ENCODE peak calls at places on chromosomes 1 and 21, in five cellular contexts. J is uterus, G is IMR-90, Q is A549, K is stomach. R is an unnamed sample.

GRCh38 chr1:44300882-44301281 is 54.2 kb downstream of the ERI3 start:
- DNase-seq in K (no peak), Q (no peak), G (no peak), J (no peak), R (no peak)

GRCh38 chr21:35559128-35559831 is 501.0 kb downstream of the SETD4 start:
- DNase-seq in J (no peak), G (peak; percentile 95), K (no peak), Q (no peak), R (no peak)

GRCh38 chr1:12056331-12056841 is 6.7 kb upstream of the TNFRSF8 start:
- DNase-seq in G (peak; percentile 25), Q (no peak), K (no peak), J (no peak), R (no peak)

GRCh38 chr1:15382601-15383518 is 26.8 kb upstream of the EFHD2 start:
- DNase-seq in J (no peak), G (no peak), K (no peak), Q (no peak), R (no peak)

GRCh38 chr1:25469177-25469576 is 38.5 kb downstream of the MACO1 start:
- DNase-seq in J (no peak), Q (no peak), G (peak; percentile 80), K (no peak), R (no peak)

GRCh38 chr1:41682845-41683630 is 198.6 kb upstream of the EDN2 start:
- DNase-seq in K (no peak), G (peak; percentile 41), J (no peak), Q (no peak), R (no peak)

GRCh38 chr1:117627562-117628165 is 21.8 kb downstream of the TENT5C start:
- DNase-seq in G (no peak), K (peak; percentile 65), Q (no peak), J (no peak), R (no peak)

GRCh38 chr1:160459687-160460086 is 59.3 kb downstream of the VANGL2 start:
- DNase-seq in J (no peak), G (no peak), K (no peak), Q (no peak), R (no peak)

GRCh38 chr1:110190282-110190929 is 19.7 kb upstream of the KCNC4 start:
- DNase-seq in K (peak; percentile 48), J (no peak), G (no peak), Q (no peak), R (no peak)

GRCh38 chr1:112358798-112359408 is 37.1 kb upstream of the CTTNBP2NL start:
- DNase-seq in G (peak; percentile 45), Q (peak; percentile 23), K (peak; percentile 64), J (peak; percentile 83), R (peak; percentile 86)

GRCh38 chr1:119648620-119649004 is 546 bp upstream of the ZNF697 start:
- DNase-seq in Q (no peak), K (no peak), J (no peak), G (no peak), R (no peak)

GRCh38 chr1:36448530-36449051 is 1.7 kb downstream of the OSCP1 start:
- DNase-seq in G (no peak), Q (no peak), K (no peak), J (no peak), R (no peak)

GRCh38 chr1:27418326-27418761 is 25.9 kb downstream of the GPR3 start:
- DNase-seq in K (peak; percentile 71), J (peak; percentile 78), Q (peak; percentile 46), G (peak; percentile 96), R (peak; percentile 56)

GRCh38 chr1:29047142-29047541 is 76.6 kb downstream of the TMEM200B start:
- DNase-seq in K (no peak), G (no peak), Q (no peak), J (peak; percentile 32), R (no peak)

GRCh38 chr21:44294391-44295162 is 5.3 kb upstream of the PFKL start:
- DNase-seq in G (peak; percentile 7), J (peak; percentile 78), Q (no peak), K (peak; percentile 34), R (no peak)

GRCh38 chr1:162310337-162310736 is 66.3 kb downstream of the SPATA46 start:
- DNase-seq in J (no peak), G (peak; percentile 33), K (no peak), Q (no peak), R (no peak)

GRCh38 chr1:6037338-6037762 is 8.3 kb upstream of the KCNAB2 start:
- DNase-seq in K (no peak), G (peak; percentile 34), Q (no peak), J (no peak), R (no peak)

GRCh38 chr1:43937179-43937865 is 3.7 kb downstream of the ARTN start:
- DNase-seq in K (no peak), G (no peak), J (no peak), Q (no peak), R (no peak)

GRCh38 chr21:28357743-28358142 is 634.9 kb downstream of the LTN1 start:
- DNase-seq in K (no peak), J (no peak), Q (no peak), G (peak; percentile 38), R (no peak)

GRCh38 chr1:7280257-7280656 is 490.8 kb upstream of the VAMP3 start:
- DNase-seq in Q (no peak), K (no peak), J (no peak), G (no peak), R (no peak)

GRCh38 chr1:234212764-234213406 is 160.4 kb upstream of the COA6 start:
- DNase-seq in J (no peak), K (no peak), G (peak; percentile 26), Q (peak; percentile 42), R (no peak)

GRCh38 chr21:45637883-45638282 is 5.6 kb upstream of the PCBP3 start:
- DNase-seq in K (no peak), J (no peak), G (no peak), Q (no peak), R (no peak)

GRCh38 chr1:172254521-172255222 is 165.8 kb upstream of the C1orf105 start:
- DNase-seq in K (no peak), Q (peak; percentile 11), J (no peak), G (peak; percentile 92), R (no peak)

GRCh38 chr21:46056450-46056903 is 41.4 kb upstream of the COL6A2 start:
- DNase-seq in G (peak; percentile 94), J (peak; percentile 97), K (peak; percentile 44), Q (no peak), R (peak; percentile 73)

GRCh38 chr1:190649553-190649952 is 171.9 kb upstream of the BRINP3 start:
- DNase-seq in K (no peak), J (no peak), Q (no peak), G (no peak), R (no peak)

GRCh38 chr1:48882020-48882419 is 105.3 kb upstream of the BEND5 start:
- DNase-seq in Q (no peak), G (no peak), K (no peak), J (no peak), R (no peak)

GRCh38 chr1:39981957-39982356 is 27.0 kb downstream of the MFSD2A start:
- DNase-seq in G (peak; percentile 93), J (no peak), Q (no peak), K (no peak), R (no peak)

GRCh38 chr21:26842300-26842699 is 2.9 kb downstream of the ADAMTS1 start:
- DNase-seq in Q (no peak), K (no peak), J (no peak), G (peak; percentile 64), R (no peak)

GRCh38 chr1:57340361-57341192 is 83.3 kb downstream of the DAB1 start:
- DNase-seq in J (no peak), Q (no peak), K (no peak), G (no peak), R (no peak)
- TF ChIP-seq CTCF in J (no peak), Q (no peak), K (no peak), G (no peak), R (no peak)

DNA sequence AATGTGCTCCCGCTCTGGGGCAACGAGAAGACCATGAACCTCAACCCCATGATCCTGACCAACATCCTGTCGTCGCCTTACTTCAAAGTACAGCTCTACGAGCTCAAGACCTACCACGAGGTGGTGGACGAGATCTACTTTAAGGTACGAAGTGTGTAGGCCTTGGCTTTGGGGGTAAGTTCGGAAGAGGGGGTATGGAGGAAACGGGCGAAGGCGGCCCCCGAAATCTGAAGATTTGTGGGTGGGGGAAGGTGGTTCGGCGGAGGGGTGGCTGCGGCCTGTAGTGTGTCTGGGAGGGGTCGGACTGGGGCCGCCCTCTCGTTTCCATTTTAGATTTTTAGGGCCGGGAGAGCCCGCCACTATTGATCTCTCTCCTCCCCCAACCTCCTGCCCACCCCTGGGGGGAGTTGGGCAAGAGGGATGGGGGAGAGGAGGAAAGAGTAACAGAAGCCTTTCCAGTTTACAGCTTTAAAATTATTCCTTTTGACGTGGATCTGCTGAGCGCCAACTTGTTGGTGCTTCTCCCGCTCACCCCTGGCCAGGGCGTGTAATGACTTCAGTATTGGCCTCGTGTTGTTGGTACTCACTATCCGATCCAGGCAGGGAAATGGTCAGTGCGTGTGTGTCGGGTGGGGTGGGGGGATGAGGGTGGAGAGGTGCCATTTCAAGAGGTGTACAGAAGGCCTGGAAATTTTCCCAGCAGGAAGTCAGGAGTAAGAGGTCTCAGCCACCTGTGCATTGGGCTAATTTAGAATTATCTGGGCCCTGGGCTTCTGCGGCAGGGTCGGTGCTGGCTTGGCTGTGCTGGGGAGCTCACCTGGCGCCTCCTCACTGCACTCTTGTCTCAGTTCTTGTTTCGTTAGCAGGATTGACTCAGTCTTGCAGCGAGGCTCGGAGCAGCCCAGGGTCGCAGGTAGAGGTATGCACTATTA is 880 bp downstream of the PRPF38B start:
- DNase-seq in Q (peak; percentile 27), G (peak; percentile 78), K (peak; percentile 39), J (peak; percentile 18), R (peak; percentile 50)
- TF ChIP-seq POLR2A in Q (no peak), G (no peak), K (no peak), J (no peak), R (no peak)

GRCh38 chr1:156677616-156678596 is 699 bp upstream of the NES start:
- DNase-seq in J (peak; percentile 80), G (peak; percentile 89), Q (peak; percentile 72), K (peak; percentile 54), R (no peak)
- H3K4me3 ChIP-seq in J (peak overlapping the region; percentile 50), G (peak overlapping the region; percentile 25), Q (peak overlapping the region; percentile 30), K (peak overlapping the region; percentile 47), R (no peak overlapping the region)

DNA sequence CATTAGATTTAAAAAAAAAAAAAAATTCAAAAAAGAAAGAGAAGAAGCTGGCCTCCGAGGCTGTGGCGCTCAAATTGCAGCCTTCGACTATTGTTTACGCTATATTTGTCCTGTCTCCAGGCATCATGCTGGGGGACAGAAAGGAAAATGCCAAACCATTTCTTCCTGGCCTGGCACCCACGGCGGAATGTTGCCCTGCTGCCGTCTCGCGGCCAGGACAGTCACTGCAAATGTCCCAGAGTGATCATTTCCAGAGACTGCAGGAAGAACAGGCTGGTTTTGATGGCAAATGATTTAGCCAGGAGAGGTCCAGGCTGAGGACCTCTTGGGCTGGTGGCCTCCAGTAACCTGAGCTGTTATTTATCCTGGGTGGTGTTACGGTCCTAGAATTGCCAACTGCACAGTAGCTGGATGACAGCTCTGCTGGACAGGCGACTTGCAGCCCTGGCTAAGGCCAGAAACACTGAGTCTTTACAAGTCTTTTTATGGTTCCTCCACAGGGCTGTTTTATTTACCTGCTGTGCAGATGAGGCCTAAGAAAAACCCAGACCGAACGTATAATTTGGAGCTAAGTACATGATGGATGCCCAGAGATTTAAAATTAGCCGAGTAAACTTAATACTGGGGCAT is 30.2 kb upstream of the LRRC38 start:
- DNase-seq in Q (peak; percentile 26), K (peak; percentile 27), J (no peak), G (no peak), R (peak; percentile 90)
- TF ChIP-seq CTCF in Q (no peak), K (peak; percentile 21), J (peak; percentile 21), G (no peak), R (peak; percentile 34)

R was measured in lower leg skin.